ENCODE peak calls at places on chromosomes 4 and X, in eight cellular contexts. O is hepatocyte, Z is MM.1S, S is HCT116, N is neural progenitor cell, X is SK-N-SH, C is OCI-LY7, K is GM23338. Q is an unnamed sample.

GRCh38 chr4:93814141-93814540 is 14.4 kb upstream of the ATOH1 start:
- DNase-seq in O (no peak), Z (no peak), S (no peak), N (no peak), X (no peak), C (no peak), K (no peak), Q (no peak)

GRCh38 chrX:40570346-40571093 is 10.2 kb upstream of the ATP6AP2 start:
- DNase-seq in O (no peak), Z (no peak), S (no peak), N (no peak), X (no peak), C (no peak), K (peak; percentile 4), Q (no peak)

GRCh38 chr4:98448923-98449322 is 187.7 kb downstream of the RAP1GDS1 start:
- DNase-seq in O (no peak), Z (peak; percentile 20), S (no peak), N (no peak), X (no peak), C (peak; percentile 43), K (no peak), Q (no peak)

GRCh38 chr4:27463816-27464215 is 603.2 kb downstream of the STIM2 start:
- DNase-seq in O (no peak), Z (no peak), S (peak; percentile 54), N (no peak), X (no peak), C (no peak), K (no peak), Q (peak; percentile 42)

GRCh38 chr4:168451744-168452394 is 28.4 kb downstream of the DDX60L start:
- DNase-seq in O (peak; percentile 15), Z (no peak), S (peak; percentile 68), N (no peak), X (no peak), C (no peak), K (no peak), Q (peak; percentile 53)

GRCh38 chr4:165541773-165542459 is 163.1 kb downstream of the CPE start:
- DNase-seq in O (no peak), Z (no peak), S (no peak), N (no peak), X (peak; percentile 3), C (no peak), K (no peak), Q (no peak)

GRCh38 chrX:1020634-1021166 is 191.7 kb downstream of the CRLF2 start:
- DNase-seq in O (no peak), Z (no peak), S (no peak), N (no peak), X (no peak), C (no peak), K (no peak), Q (no peak)

GRCh38 chr4:70158576-70158975 is 4.5 kb downstream of the PRR27 start:
- DNase-seq in O (no peak), Z (peak; percentile 43), S (no peak), N (no peak), X (no peak), C (no peak), K (peak; percentile 2), Q (no peak)

GRCh38 chr4:26281876-26282275 is 38.9 kb upstream of the RBPJ start:
- DNase-seq in O (no peak), Z (no peak), S (no peak), N (no peak), X (no peak), C (no peak), K (no peak), Q (peak; percentile 5)

GRCh38 chr4:160848901-160849735 is 1314.7 kb downstream of the FSTL5 start:
- DNase-seq in O (peak; percentile 23), Z (no peak), S (no peak), N (peak; percentile 22), X (no peak), C (no peak), K (no peak), Q (no peak)

DNA sequence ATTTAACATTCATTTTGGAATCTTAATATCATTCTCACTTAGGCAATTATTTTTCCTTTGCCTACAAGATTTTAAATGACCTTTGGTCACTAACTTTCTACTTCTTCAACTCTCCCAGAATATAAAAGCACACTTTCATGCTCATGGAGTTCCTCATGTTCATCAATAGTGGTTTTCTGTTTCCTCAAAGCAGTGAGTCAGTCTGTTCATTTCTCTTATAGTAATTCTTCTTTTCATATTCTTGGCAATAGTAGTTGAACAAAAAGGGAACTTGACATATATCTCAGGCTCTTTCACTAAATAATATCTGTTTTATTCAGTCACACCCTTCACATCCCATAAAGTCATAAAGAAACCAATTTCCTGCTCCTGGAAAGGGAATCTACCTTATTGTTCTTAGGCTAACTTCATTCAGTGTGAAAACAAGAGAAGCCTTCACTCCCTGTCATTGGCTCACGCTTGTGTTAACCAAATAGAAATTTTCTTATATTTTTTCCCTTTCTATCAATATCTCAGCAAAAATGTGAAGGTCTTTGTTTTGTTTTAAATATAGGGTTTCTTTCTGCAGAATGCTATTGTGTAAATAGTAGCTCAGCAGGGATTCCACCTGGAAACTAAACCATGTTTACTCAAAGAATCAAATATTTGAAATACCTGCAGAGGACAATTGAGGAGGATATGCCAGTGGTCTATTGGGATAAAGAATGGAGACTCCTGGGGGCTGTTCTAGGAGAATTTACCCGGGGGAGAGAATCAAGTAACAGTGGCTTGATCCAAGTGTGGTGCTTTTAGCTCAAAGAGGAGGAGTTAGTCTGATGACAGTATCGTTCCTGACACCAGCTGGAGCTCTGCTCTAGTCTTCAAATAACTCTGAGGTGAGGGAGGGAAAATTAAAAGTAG is 13.4 kb upstream of the TNIP3 start:
- DNase-seq in O (no peak), Z (no peak), S (no peak), N (peak; percentile 30), X (no peak), C (no peak), K (peak; percentile 77), Q (no peak)
- TF ChIP-seq EZH2phosphoT487 in O (no peak), Z (no peak), S (no peak), N (no peak), X (no peak), C (no peak), K (no peak), Q (no peak)

DNA sequence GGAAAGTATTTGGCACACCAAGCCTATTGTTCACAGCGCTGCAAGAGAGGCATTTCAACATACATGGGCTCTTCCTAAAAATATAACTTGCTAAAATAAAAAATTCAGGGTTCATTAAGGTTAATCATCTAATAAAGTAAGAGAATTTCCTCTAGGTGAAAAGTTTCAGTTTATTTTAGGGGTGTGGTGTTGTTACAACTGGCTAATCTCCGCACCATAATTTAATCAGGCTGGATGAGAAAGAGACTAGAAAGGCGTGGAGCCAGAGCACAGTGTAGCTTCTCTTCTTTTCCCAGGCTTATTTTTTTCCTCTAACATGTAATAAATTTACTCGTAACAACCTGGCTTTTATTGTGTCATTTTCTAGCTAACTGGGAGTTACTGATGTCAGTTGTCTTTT is 47.9 kb downstream of the FHL1 start:
- DNase-seq in O (no peak), Z (no peak), S (no peak), N (no peak), X (no peak), C (no peak), K (no peak), Q (no peak)
- TF ChIP-seq EZH2phosphoT487 in O (no peak), Z (no peak), S (no peak), N (no peak), X (no peak), C (no peak), K (no peak), Q (no peak)

DNA sequence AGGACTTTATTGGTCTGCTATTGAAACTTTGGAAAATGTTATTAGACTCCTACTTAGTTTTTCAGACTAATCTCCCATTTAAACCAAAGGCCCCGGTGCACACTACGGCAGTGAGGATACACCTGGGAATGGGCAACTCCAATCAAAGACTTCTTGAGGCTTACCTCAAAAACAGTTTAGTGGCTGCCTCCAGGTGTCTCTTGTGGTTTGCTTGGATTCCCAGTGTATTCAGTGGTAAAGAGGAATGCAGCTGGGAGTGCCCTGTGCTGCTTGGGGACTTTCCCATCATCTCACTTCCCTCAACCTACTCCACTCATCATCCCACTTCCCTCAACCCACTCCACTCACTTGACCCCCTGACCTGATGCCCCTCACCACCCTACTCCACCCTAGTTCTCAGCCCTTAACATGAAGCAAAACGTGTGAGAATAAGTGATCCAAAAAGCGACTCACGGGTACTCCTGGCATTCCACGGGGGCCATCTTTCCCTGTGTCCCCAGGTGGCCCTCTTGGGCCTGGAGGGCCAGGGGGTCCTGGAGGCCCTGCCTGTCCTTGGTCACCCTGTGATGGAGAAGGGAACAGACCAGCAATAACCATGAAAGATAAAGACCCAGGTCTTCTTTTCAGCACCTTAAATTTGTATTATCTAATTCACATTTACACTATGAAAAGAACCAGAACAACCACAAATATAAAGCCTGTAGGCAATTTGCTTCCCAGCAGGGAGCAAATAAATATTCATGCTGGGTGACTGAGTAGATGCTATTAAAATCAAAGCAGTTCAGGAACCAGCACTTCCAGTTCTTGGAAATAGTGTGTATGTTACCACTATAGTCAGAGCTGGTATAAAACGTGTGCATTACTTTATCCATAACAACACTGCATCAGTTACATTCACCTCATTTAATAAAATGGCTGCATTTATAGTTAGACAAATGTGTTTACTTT is 177.5 kb upstream of the ETNPPL start:
- DNase-seq in O (no peak), Z (peak; percentile 53), S (no peak), N (no peak), X (no peak), C (no peak), K (peak; percentile 44), Q (no peak)
- TF ChIP-seq EZH2phosphoT487 in O (no peak), Z (no peak), S (no peak), N (no peak), X (no peak), C (no peak), K (no peak), Q (no peak)

DNA sequence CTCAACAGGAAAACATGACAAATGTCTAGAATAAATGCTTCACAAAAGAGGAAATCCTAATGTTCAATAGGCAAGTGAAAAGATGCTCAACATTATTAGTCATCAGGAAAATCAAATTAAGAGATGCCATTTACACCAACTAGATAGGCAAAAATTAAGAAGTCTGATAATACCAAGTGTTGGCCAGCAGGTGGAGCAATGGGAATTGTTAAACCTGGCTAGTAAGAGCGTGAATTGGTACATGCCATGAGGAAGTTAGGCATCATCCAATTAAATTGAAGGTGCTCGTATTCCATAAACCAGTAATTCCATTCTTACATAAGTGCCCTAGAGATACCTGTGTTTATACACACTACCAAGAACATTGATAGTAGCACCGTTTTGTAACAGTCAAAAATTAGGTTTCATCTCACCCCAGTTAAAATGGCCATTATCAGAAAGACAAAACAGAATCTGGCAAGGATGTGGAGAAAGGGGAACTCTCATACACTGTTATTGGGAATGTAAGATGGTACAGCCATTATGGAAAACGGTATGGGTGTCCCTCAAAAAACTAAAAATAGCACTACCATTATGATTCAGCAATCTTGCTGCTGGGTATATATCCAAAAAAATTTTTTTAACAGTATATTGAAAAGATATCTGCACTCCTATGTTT is 14.0 kb upstream of the ZCCHC18 start:
- DNase-seq in O (peak; percentile 72), Z (peak; percentile 70), S (peak; percentile 60), N (peak; percentile 71), X (peak; percentile 52), C (peak; percentile 67), K (peak; percentile 69), Q (peak; percentile 62)
- TF ChIP-seq EZH2phosphoT487 in O (no peak), Z (no peak), S (no peak), N (no peak), X (no peak), C (no peak), K (no peak), Q (no peak)

GRCh38 chr4:139118365-139118764 is 58.7 kb downstream of the ELF2 start:
- DNase-seq in O (no peak), Z (no peak), S (no peak), N (no peak), X (no peak), C (no peak), K (no peak), Q (no peak)
- TF ChIP-seq EZH2phosphoT487 in O (no peak), Z (no peak), S (no peak), N (no peak), X (no peak), C (no peak), K (no peak), Q (no peak)

GRCh38 chrX:134551365-134552095 is 91.6 kb downstream of the HPRT1 start:
- DNase-seq in O (no peak), Z (no peak), S (no peak), N (peak; percentile 25), X (no peak), C (no peak), K (no peak), Q (peak; percentile 56)
- TF ChIP-seq EZH2phosphoT487 in O (no peak), Z (no peak), S (no peak), N (peak; percentile 2), X (no peak), C (no peak), K (no peak), Q (no peak)

Q was measured in GM23248.